ENCODE peak calls at places on chromosomes 7 and 10, in eight cellular contexts. H, Y, L, Q, O, E, Z and F are unnamed samples.

GRCh38 chr10:13631594-13631993 is 44.8 kb downstream of the PRPF18 start:
- DNase-seq in Q (no peak), L (no peak), Z (no peak), O (no peak), H (no peak), E (no peak), Y (no peak), F (no peak)

GRCh38 chr10:10852464-10852863 is 165.2 kb upstream of the CELF2 start:
- DNase-seq in H (no peak), E (no peak), O (no peak), Q (no peak), Z (no peak), L (no peak), Y (no peak), F (no peak)

GRCh38 chr10:30095811-30096422 is 36.5 kb upstream of the JCAD start:
- DNase-seq in Q (no peak), H (no peak), Z (no peak), L (no peak), Y (no peak), E (no peak), O (no peak), F (no peak)

GRCh38 chr10:131678613-131679012 is 222.2 kb upstream of the PPP2R2D start:
- DNase-seq in L (no peak), Z (no peak), H (no peak), O (no peak), E (no peak), Y (peak), Q (no peak), F (no peak)

GRCh38 chr10:132282667-132283603 is 24.8 kb downstream of the STK32C start:
- DNase-seq in Q (no peak), H (no peak), O (no peak), Z (no peak), L (no peak), Y (peak), E (no peak), F (no peak)

GRCh38 chr10:124646483-124647352 is 97.5 kb downstream of the FAM53B start:
- DNase-seq in Y (peak), E (no peak), H (no peak), Z (no peak), Q (no peak), O (peak), L (no peak), F (no peak)

GRCh38 chr7:44671069-44671468 is 64.6 kb downstream of the OGDH start:
- DNase-seq in Q (no peak), Z (no peak), E (no peak), L (no peak), H (no peak), O (no peak), Y (no peak), F (no peak)

GRCh38 chr10:29862926-29863614 is 196.3 kb downstream of the JCAD start:
- DNase-seq in H (no peak), Y (no peak), Q (no peak), O (no peak), Z (no peak), E (no peak), L (no peak), F (no peak)

GRCh38 chr7:108347616-108348015 is 108.6 kb downstream of the NRCAM start:
- DNase-seq in O (no peak), Q (no peak), L (no peak), Y (no peak), H (no peak), Z (no peak), E (no peak), F (no peak)

GRCh38 chr10:10605551-10606081 is 412.1 kb upstream of the CELF2 start:
- DNase-seq in Z (no peak), E (no peak), Y (no peak), H (no peak), L (no peak), O (no peak), Q (no peak), F (no peak)

GRCh38 chr10:77837925-77838595 is 88.5 kb downstream of the DLG5 start:
- DNase-seq in H (no peak), Y (peak), Z (no peak), Q (no peak), L (no peak), O (no peak), E (no peak), F (no peak)

GRCh38 chr10:124417846-124418725 is 637 bp downstream of the OAT start:
- DNase-seq in L (peak), E (no peak), Q (peak), H (peak), Y (peak), O (peak), Z (no peak), F (no peak)

GRCh38 chr10:35355971-35356724 is 19.8 kb downstream of the CCNY start:
- DNase-seq in O (no peak), E (no peak), L (no peak), Y (no peak), H (no peak), Q (no peak), Z (peak), F (no peak)

GRCh38 chr10:61669161-61669755 is 6.5 kb downstream of the CABCOCO1 start:
- DNase-seq in Q (no peak), Y (no peak), Z (no peak), O (no peak), E (no peak), H (no peak), L (no peak), F (no peak)

GRCh38 chr7:20797174-20798080 is 10.7 kb upstream of the SP8 start:
- DNase-seq in E (no peak), L (no peak), Z (no peak), H (no peak), Q (no peak), O (no peak), Y (peak), F (no peak)

GRCh38 chr7:95469850-95470249 is 15.9 kb upstream of the ASB4 start:
- DNase-seq in E (peak), O (no peak), L (no peak), H (no peak), Z (no peak), Q (no peak), Y (no peak), F (peak)

GRCh38 chr7:25125137-25125946 is at the start of gene CYCS:
- DNase-seq in Y (peak), L (peak), H (peak), O (peak), Z (peak), Q (peak), E (peak), F (peak)

GRCh38 chr7:145698526-145699262 is 417.9 kb upstream of the CNTNAP2 start:
- DNase-seq in Q (no peak), O (no peak), E (no peak), L (no peak), Z (no peak), Y (no peak), H (no peak), F (no peak)

GRCh38 chr10:71623098-71623985 is 96.2 kb downstream of the C10orf105 start:
- DNase-seq in O (no peak), Z (no peak), L (no peak), Y (no peak), H (no peak), E (no peak), Q (no peak), F (no peak)

GRCh38 chr7:44454348-44454747 is 36.1 kb downstream of the NUDCD3 start:
- DNase-seq in E (no peak), Z (no peak), O (no peak), Y (no peak), L (no peak), H (no peak), Q (no peak), F (no peak)

GRCh38 chr10:50432610-50433009 is 181.3 kb upstream of the ASAH2 start:
- DNase-seq in H (no peak), O (no peak), Q (no peak), L (no peak), E (no peak), Y (no peak), Z (no peak), F (no peak)

GRCh38 chr7:153951207-153951725 is 100.9 kb upstream of the DPP6 start:
- DNase-seq in Z (no peak), E (no peak), Q (no peak), Y (no peak), O (no peak), H (no peak), L (no peak), F (no peak)

GRCh38 chr7:22627136-22627535 is 99.9 kb upstream of the IL6 start:
- DNase-seq in L (no peak), Y (no peak), E (no peak), Q (no peak), Z (no peak), H (no peak), O (no peak), F (no peak)

GRCh38 chr7:122306320-122307227 is 2.0 kb upstream of the FEZF1 start:
- DNase-seq in Q (no peak), O (no peak), Y (no peak), H (no peak), Z (no peak), L (no peak), E (no peak), F (no peak)

GRCh38 chr10:29370092-29370611 is 81.3 kb downstream of the LYZL1 start:
- DNase-seq in O (no peak), L (no peak), E (no peak), H (no peak), Q (no peak), Z (no peak), Y (no peak), F (no peak)

GRCh38 chr10:77592946-77593636 is 44.5 kb downstream of the KCNMA1 start:
- DNase-seq in H (no peak), Y (peak), Z (no peak), E (no peak), Q (no peak), L (no peak), O (no peak), F (no peak)

GRCh38 chr10:132066186-132066585 is 440 bp downstream of the JAKMIP3 start:
- DNase-seq in L (no peak), Z (no peak), Q (no peak), O (no peak), E (no peak), H (no peak), Y (no peak), F (no peak)

GRCh38 chr7:20439384-20439783 is 108.7 kb downstream of the ITGB8 start:
- DNase-seq in H (no peak), O (no peak), E (no peak), Y (no peak), Q (no peak), L (no peak), Z (no peak), F (no peak)

GRCh38 chr10:6204063-6204340 is 1.3 kb downstream of the PFKFB3 start:
- DNase-seq in Z (no peak), H (peak), E (no peak), Q (peak), Y (no peak), L (peak), O (peak), F (no peak)

GRCh38 chr7:46586406-46586805 is 665.3 kb upstream of the IGFBP3 start:
- DNase-seq in H (no peak), Z (no peak), O (no peak), Q (no peak), Y (no peak), E (no peak), L (no peak), F (no peak)

GRCh38 chr7:1379202-1379601 is 80.1 kb downstream of the MICALL2 start:
- DNase-seq in O (no peak), H (no peak), Q (no peak), Z (no peak), E (no peak), Y (no peak), L (no peak), F (no peak)

GRCh38 chr10:68330852-68331454 is 911 bp upstream of the HNRNPH3 start:
- DNase-seq in O (peak), H (no peak), E (no peak), Y (peak), Z (no peak), L (no peak), Q (no peak), F (no peak)

GRCh38 chr7:148672041-148672440 is 26.7 kb upstream of the CUL1 start:
- DNase-seq in L (no peak), O (no peak), H (no peak), E (no peak), Z (no peak), Q (no peak), Y (no peak), F (no peak)

GRCh38 chr7:106029941-106030340 is 66.9 kb downstream of the CDHR3 start:
- DNase-seq in E (no peak), Q (no peak), H (no peak), Z (no peak), L (no peak), Y (no peak), O (no peak), F (no peak)

GRCh38 chr7:34277016-34277800 is 371.9 kb downstream of the BMPER start:
- DNase-seq in Q (no peak), L (no peak), O (no peak), H (no peak), Z (no peak), Y (no peak), E (no peak), F (no peak)

GRCh38 chr7:7178906-7179305 is 3.4 kb upstream of the C1GALT1 start:
- DNase-seq in Q (no peak), E (no peak), H (no peak), L (no peak), Y (no peak), Z (no peak), O (no peak), F (no peak)

GRCh38 chr7:135913404-135913803 is 63.8 kb downstream of the MTPN start:
- DNase-seq in Z (no peak), L (no peak), Y (no peak), E (no peak), Q (no peak), H (no peak), O (no peak), F (no peak)

GRCh38 chr10:71761105-71761511 is 12.2 kb downstream of the VSIR start:
- DNase-seq in E (no peak), Q (no peak), H (peak), O (no peak), Y (no peak), L (no peak), Z (no peak), F (no peak)

GRCh38 chr7:157898802-157899201 is 562.0 kb downstream of the DNAJB6 start:
- DNase-seq in H (no peak), Y (no peak), Z (no peak), Q (no peak), O (no peak), L (no peak), E (no peak), F (no peak)

GRCh38 chr7:57384380-57384779 is 65.6 kb upstream of the ZNF716 start:
- DNase-seq in Q (no peak), O (no peak), E (no peak), H (no peak), Z (no peak), Y (no peak), L (no peak), F (no peak)